ENCODE peak calls at places on chromosomes 4 and X, in nine cellular contexts. E is kidney epithelial cell; B is CD8-positive, alpha-beta T cell; F is IMR-90; S is Peyer's patch; U is heart right ventricle; V is suprapubic skin; R is neural progenitor cell; Q is OCI-LY7. O is an unnamed sample.
A peak's percentile ranks its signal among the peaks of the same experiment; 100 is the strongest.

GRCh38 chr4:108045687-108046024 is 56.0 kb downstream of the HADH start:
- DNase-seq in E (no peak), B (no peak), F (no peak), S (no peak), U (peak; percentile 28), V (no peak), R (no peak), Q (no peak), O (no peak)

GRCh38 chrX:64842492-64842891 is 133.8 kb downstream of the ZC4H2 start:
- DNase-seq in E (no peak), B (no peak), F (no peak), S (peak; percentile 16), U (no peak), V (no peak), R (no peak), Q (peak; percentile 91), O (no peak)

GRCh38 chrX:34560180-34560579 is 96.9 kb downstream of the TMEM47 start:
- DNase-seq in E (no peak), B (no peak), F (no peak), S (no peak), U (no peak), V (no peak), R (no peak), Q (no peak), O (no peak)

GRCh38 chr4:40840985-40841571 is 91.3 kb downstream of the NSUN7 start:
- DNase-seq in E (peak; percentile 72), B (peak; percentile 19), F (peak; percentile 90), S (peak; percentile 88), U (peak; percentile 71), V (peak; percentile 71), R (peak; percentile 92), Q (peak; percentile 79), O (peak; percentile 83)

GRCh38 chr4:153486281-153487151 is 20.4 kb downstream of the TMEM131L start:
- DNase-seq in E (peak; percentile 90), B (no peak), F (peak; percentile 91), S (no peak), U (peak; percentile 27), V (no peak), R (peak; percentile 36), Q (no peak), O (peak; percentile 99)

GRCh38 chr4:149887091-149887490 is 71.4 kb upstream of the IQCM start:
- DNase-seq in E (no peak), B (no peak), F (no peak), S (no peak), U (no peak), V (no peak), R (no peak), Q (no peak), O (peak; percentile 40)

GRCh38 chr4:13920111-13920875 is 292.8 kb upstream of the BOD1L1 start:
- DNase-seq in E (peak; percentile 73), B (no peak), F (peak; percentile 81), S (no peak), U (no peak), V (no peak), R (no peak), Q (no peak), O (peak; percentile 98)

GRCh38 chr4:20354120-20354519 is 102.4 kb downstream of the SLIT2 start:
- DNase-seq in E (no peak), B (no peak), F (no peak), S (no peak), U (no peak), V (no peak), R (peak; percentile 72), Q (no peak), O (no peak)

GRCh38 chr4:28508649-28509048 is 1648.0 kb downstream of the STIM2 start:
- DNase-seq in E (no peak), B (no peak), F (no peak), S (no peak), U (no peak), V (no peak), R (no peak), Q (no peak), O (no peak)

DNA sequence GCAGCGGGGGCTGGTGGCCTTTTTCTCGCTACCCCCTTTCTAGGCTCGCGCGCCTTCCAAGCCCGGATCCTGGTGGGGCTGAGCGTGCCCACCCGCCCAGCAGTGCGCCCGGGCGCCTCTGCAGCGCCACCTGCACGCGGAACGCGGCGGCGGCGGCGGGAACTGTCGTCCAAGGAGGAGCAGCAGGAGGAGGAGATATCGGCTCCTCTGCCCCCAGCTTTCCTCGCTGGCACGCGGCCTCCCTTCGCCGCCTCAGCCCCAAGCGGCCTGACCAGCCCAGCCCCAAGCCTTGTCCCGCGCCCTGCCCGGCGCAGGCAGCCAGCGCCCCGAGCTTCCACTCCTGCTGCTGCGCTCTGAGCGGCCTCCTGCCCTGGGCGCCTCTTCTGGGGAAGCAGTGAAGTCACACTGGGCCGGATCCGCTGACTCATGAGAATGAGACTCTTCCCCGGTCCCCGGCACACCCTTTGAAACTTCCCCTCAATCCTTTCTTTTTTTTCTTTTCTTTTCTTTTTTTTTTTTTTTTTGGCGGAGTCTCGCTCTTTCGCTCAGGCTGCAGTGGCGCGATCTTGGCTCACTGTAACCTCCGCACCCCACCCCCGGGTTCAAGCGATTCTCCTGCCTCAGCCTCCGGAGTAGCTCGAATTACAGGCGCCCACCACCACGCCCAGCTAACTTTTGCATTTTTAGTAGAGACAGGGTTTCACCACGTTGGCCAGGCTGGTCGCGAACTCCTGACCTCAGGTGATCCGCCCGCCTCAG is 10.6 kb upstream of the ELF4 start:
- DNase-seq in E (no peak), B (peak; percentile 32), F (peak; percentile 71), S (peak; percentile 67), U (peak; percentile 80), V (peak; percentile 80), R (peak; percentile 75), Q (peak; percentile 56), O (peak; percentile 74)
- TF ChIP-seq CTCF in E (peak; percentile 14), B (peak; percentile 73), F (peak; percentile 59), S (peak; percentile 44), U (peak; percentile 79), V (peak; percentile 69), R (peak; percentile 63), Q (peak; percentile 74), O (peak; percentile 69)

GRCh38 chr4:5839751-5840674 is 52.9 kb downstream of the CRMP1 start:
- DNase-seq in E (no peak), B (no peak), F (no peak), S (no peak), U (peak; percentile 73), V (no peak), R (no peak), Q (no peak), O (no peak)
- H3K36me3 ChIP-seq in E (no peaks in the 10 kb centered on the region), B (no peaks in the 10 kb centered on the region), F (peaks cover 8% of the 10 kb centered on the region), S (no peaks in the 10 kb centered on the region), U (no peaks in the 10 kb centered on the region), V (no peaks in the 10 kb centered on the region), R (no peaks in the 10 kb centered on the region), Q (no peaks in the 10 kb centered on the region), O (no peaks in the 10 kb centered on the region)

GRCh38 chr4:127993150-127993549 is 27.9 kb downstream of the ABHD18 start:
- DNase-seq in E (no peak), B (no peak), F (no peak), S (no peak), U (no peak), V (no peak), R (no peak), Q (no peak), O (no peak)
- TF ChIP-seq CTCF in E (no peak), B (no peak), F (no peak), S (no peak), U (no peak), V (no peak), R (no peak), Q (no peak), O (no peak)

DNA sequence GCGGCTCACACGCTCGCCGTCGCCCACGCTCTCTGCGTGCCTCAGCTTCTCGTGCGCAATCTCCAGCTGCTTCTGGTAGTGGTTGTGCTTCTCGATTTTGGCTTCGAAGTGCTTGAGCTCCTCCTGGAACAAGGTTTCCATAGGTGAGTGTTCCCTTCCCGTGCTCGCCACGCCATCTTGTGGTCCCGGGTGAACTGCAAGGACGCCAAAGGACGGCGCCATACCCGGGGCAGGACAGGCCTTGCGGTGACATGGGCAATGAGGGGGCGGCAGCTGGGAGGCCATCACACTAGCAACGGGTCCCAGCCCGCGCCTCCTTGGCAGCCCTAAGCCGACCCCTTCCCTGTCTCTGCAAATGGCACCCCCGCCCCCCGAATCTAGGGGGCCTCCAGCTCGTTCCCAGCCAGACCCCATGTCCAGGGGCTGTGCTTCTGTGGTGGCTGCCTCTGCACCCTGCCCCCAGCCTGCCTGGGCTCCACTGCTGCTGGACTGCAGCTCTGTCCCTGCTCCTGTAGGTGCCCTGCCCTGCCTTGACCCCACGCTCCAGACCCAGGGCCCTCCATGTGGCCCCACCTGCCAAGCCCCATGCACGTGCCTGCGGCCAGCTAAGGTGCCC is 17.3 kb downstream of the LRPAP1 start:
- DNase-seq in E (no peak), B (no peak), F (no peak), S (no peak), U (no peak), V (no peak), R (peak; percentile 56), Q (no peak), O (no peak)
- H3K36me3 ChIP-seq in E (peaks cover 2% of the 10 kb centered on the region), B (peaks cover 48% of the 10 kb centered on the region), F (peaks cover 69% of the 10 kb centered on the region), S (no peaks in the 10 kb centered on the region), U (peaks cover 98% of the 10 kb centered on the region), V (peaks cover 98% of the 10 kb centered on the region), R (no peaks in the 10 kb centered on the region), Q (peaks cover 81% of the 10 kb centered on the region), O (peaks cover 48% of the 10 kb centered on the region)

GRCh38 chr4:102710986-102711385 is 49.8 kb downstream of the MANBA start:
- DNase-seq in E (no peak), B (no peak), F (no peak), S (no peak), U (no peak), V (no peak), R (no peak), Q (no peak), O (no peak)
- TF ChIP-seq CTCF in E (no peak), B (no peak), F (no peak), S (no peak), U (no peak), V (no peak), R (no peak), Q (no peak), O (no peak)

DNA sequence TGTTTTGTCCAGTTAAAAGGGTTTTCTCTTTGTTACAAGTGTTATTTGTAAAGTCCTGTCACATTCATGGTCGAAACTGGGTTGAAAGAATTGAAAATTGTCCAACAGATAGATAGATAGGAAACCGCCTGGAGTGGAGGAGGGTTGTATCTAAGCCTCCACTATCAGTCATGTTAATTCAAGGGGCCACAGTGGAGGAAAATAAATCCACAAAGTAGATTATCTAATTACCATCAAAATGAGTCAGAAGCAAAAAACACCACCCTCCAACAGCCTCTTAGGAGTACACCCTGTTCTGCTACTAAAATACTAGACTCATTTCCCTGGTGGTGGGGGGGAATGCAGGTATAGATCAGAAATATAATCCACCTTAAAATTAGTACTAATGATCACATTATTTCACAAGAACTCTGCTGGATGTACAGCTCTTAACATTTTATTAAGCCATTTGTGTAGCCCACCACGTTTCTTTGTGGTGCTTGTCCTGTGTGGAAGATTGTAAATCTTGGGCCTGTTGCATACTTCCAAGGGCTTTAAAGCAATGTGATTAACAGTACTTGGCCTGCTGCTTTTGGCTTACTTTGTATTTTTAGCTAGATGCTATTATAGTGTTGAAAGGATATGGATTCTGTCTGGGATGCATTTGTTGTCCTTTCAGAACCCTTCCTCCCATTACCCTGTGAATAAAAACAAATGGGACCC is 26.8 kb downstream of the RBBP7 start:
- DNase-seq in E (no peak), B (no peak), F (no peak), S (no peak), U (no peak), V (no peak), R (no peak), Q (no peak), O (no peak)
- H3K36me3 ChIP-seq in E (peaks cover 3% of the 10 kb centered on the region), B (peaks cover 18% of the 10 kb centered on the region), F (peaks cover 25% of the 10 kb centered on the region), S (no peaks in the 10 kb centered on the region), U (peaks cover 86% of the 10 kb centered on the region), V (peaks cover 27% of the 10 kb centered on the region), R (peaks cover 22% of the 10 kb centered on the region), Q (peaks cover 94% of the 10 kb centered on the region), O (peaks cover 5% of the 10 kb centered on the region)